ENCODE peak calls at places on chromosomes 4 and X, in five cellular contexts. Z is activated CD4-positive, alpha-beta T cell treated with anti-CD3 and anti-CD28 coated beads for 36 hours; V is KBM-7; L is AG09319; X is heart right ventricle. C is an unnamed sample.

GRCh38 chr4:176400816-176401461 is 81.2 kb downstream of the SPCS3 start:
- DNase-seq in Z (no peak), V (no peak), L (no peak), X (no peak), C (no peak)

GRCh38 chr4:186584912-186585311 is 29.5 kb upstream of the MTNR1A start:
- DNase-seq in Z (no peak), V (no peak), L (no peak), X (no peak), C (no peak)

GRCh38 chr4:38950159-38950558 is 82.0 kb downstream of the TMEM156 start:
- DNase-seq in Z (no peak), V (no peak), L (no peak), X (no peak), C (no peak)

GRCh38 chr4:108700358-108700757 is 50.0 kb downstream of the OSTC start:
- DNase-seq in Z (no peak), V (no peak), L (peak), X (no peak), C (no peak)

GRCh38 chr4:128565565-128566186 is 243.8 kb upstream of the JADE1 start:
- DNase-seq in Z (peak), V (peak), L (no peak), X (peak), C (no peak)

GRCh38 chrX:49761481-49761880 is 65.7 kb upstream of the PAGE1 start:
- DNase-seq in Z (peak), V (peak), L (no peak), X (no peak), C (no peak)

GRCh38 chrX:12702509-12703091 is 88.6 kb upstream of the PRPS2 start:
- DNase-seq in Z (peak), V (peak), L (no peak), X (no peak), C (no peak)

GRCh38 chrX:119477812-119478232 is 9.6 kb downstream of the SLC25A5 start:
- DNase-seq in Z (no peak), V (no peak), L (no peak), X (no peak), C (peak)

GRCh38 chr4:8855781-8856245 is 15.8 kb downstream of the HMX1 start:
- DNase-seq in Z (no peak), V (no peak), L (no peak), X (no peak), C (no peak)

GRCh38 chr4:121736735-121737351 is 28.1 kb downstream of the SMIM43 start:
- DNase-seq in Z (peak), V (peak), L (no peak), X (no peak), C (peak)

GRCh38 chrX:6694977-6695376 is 160.1 kb upstream of the VCX3A start:
- DNase-seq in Z (no peak), V (no peak), L (no peak), X (no peak), C (no peak)

GRCh38 chr4:177596035-177596434 is 153.8 kb upstream of the AGA start:
- DNase-seq in Z (peak), V (no peak), L (peak), X (no peak), C (peak)

GRCh38 chrX:39725928-39726619 is 371.7 kb downstream of the BCOR start:
- DNase-seq in Z (no peak), V (peak), L (no peak), X (no peak), C (no peak)

GRCh38 chrX:98071331-98071730 is 1187.6 kb downstream of the RPA4 start:
- DNase-seq in Z (no peak), V (no peak), L (no peak), X (no peak), C (no peak)

GRCh38 chr4:125735107-125735506 is 420.4 kb downstream of the FAT4 start:
- DNase-seq in Z (no peak), V (no peak), L (peak), X (no peak), C (peak)

GRCh38 chr4:24054910-24055309 is 165.1 kb upstream of the PPARGC1A start:
- DNase-seq in Z (no peak), V (no peak), L (no peak), X (no peak), C (no peak)

GRCh38 chr4:154569028-154569427 is 6.2 kb downstream of the FGB start:
- DNase-seq in Z (no peak), V (no peak), L (no peak), X (no peak), C (no peak)

GRCh38 chr4:102438873-102439614 is 62.1 kb upstream of the NFKB1 start:
- DNase-seq in Z (no peak), V (no peak), L (peak), X (no peak), C (peak)

GRCh38 chr4:22978656-22979055 is 285.9 kb downstream of the GBA3 start:
- DNase-seq in Z (no peak), V (no peak), L (no peak), X (no peak), C (no peak)

GRCh38 chrX:17377047-17377692 is 2.2 kb downstream of the NHS start:
- DNase-seq in Z (peak), V (no peak), L (no peak), X (peak), C (no peak)

GRCh38 chr4:17958185-17958584 is 63.4 kb downstream of the LCORL start:
- DNase-seq in Z (no peak), V (no peak), L (no peak), X (no peak), C (no peak)

GRCh38 chr4:158129649-158130048 is 43.2 kb downstream of the GASK1B start:
- DNase-seq in Z (no peak), V (no peak), L (no peak), X (no peak), C (no peak)

GRCh38 chrX:115318139-115318538 is 28.6 kb downstream of the LUZP4 start:
- DNase-seq in Z (no peak), V (no peak), L (no peak), X (no peak), C (no peak)

GRCh38 chrX:45756562-45756961 is 555.9 kb upstream of the DIPK2B start:
- DNase-seq in Z (no peak), V (peak), L (no peak), X (no peak), C (no peak)

GRCh38 chr4:137470806-137471205 is 61.5 kb downstream of the PCDH18 start:
- DNase-seq in Z (no peak), V (no peak), L (no peak), X (no peak), C (no peak)

GRCh38 chr4:71941001-71941400 is 90.8 kb upstream of the NPFFR2 start:
- DNase-seq in Z (no peak), V (peak), L (no peak), X (no peak), C (no peak)

GRCh38 chr4:38860788-38861424 is 4.3 kb upstream of the TLR6 start:
- DNase-seq in Z (peak), V (peak), L (no peak), X (no peak), C (no peak)

GRCh38 chrX:112967903-112968302 is 127.3 kb upstream of the AMOT start:
- DNase-seq in Z (no peak), V (no peak), L (no peak), X (no peak), C (no peak)

GRCh38 chr4:101355246-101355645 is 7.9 kb upstream of the PPP3CA start:
- DNase-seq in Z (no peak), V (no peak), L (no peak), X (no peak), C (no peak)

GRCh38 chrX:30060718-30061117 is 154.6 kb upstream of the MAGEB2 start:
- DNase-seq in Z (no peak), V (peak), L (no peak), X (no peak), C (no peak)

GRCh38 chr4:147822128-147822527 is 90.2 kb downstream of the ARHGAP10 start:
- DNase-seq in Z (no peak), V (peak), L (peak), X (peak), C (no peak)

GRCh38 chr4:8368998-8369397 is 71.5 kb downstream of the ACOX3 start:
- DNase-seq in Z (no peak), V (no peak), L (no peak), X (no peak), C (no peak)

GRCh38 chrX:17077349-17077748 is 130.9 kb downstream of the REPS2 start:
- DNase-seq in Z (no peak), V (no peak), L (no peak), X (no peak), C (no peak)

C was measured in smooth muscle cell of the brain vasculature.